ENCODE peak calls at places on chromosome 18, in five cellular contexts. E, S, M, D and A are unnamed samples.

GRCh38 chr18:62863629-62864028 is 148.3 kb downstream of the PHLPP1 start:
- DNase-seq in E (no peak), S (no peak), M (peak), D (peak), A (no peak)

GRCh38 chr18:61825386-61825785 is 67.4 kb downstream of the RNF152 start:
- DNase-seq in E (no peak), S (no peak), M (no peak), D (no peak), A (no peak)

GRCh38 chr18:49041677-49042570 is 91.2 kb upstream of the SMAD7 start:
- DNase-seq in E (no peak), S (peak), M (peak), D (no peak), A (no peak)

GRCh38 chr18:72898870-72899840 is 31.4 kb upstream of the NETO1 start:
- DNase-seq in E (no peak), S (no peak), M (no peak), D (no peak), A (no peak)

GRCh38 chr18:31278609-31279071 is 39.3 kb upstream of the DSG1 start:
- DNase-seq in E (no peak), S (no peak), M (no peak), D (no peak), A (no peak)

GRCh38 chr18:79924814-79925655 is 26.4 kb downstream of the SLC66A2 start:
- DNase-seq in E (peak), S (no peak), M (no peak), D (no peak), A (no peak)

GRCh38 chr18:63271881-63272299 is 47.7 kb downstream of the BCL2 start:
- DNase-seq in E (no peak), S (no peak), M (no peak), D (no peak), A (no peak)

GRCh38 chr18:46397174-46397573 is 259.8 kb downstream of the LOXHD1 start:
- DNase-seq in E (no peak), S (no peak), M (no peak), D (no peak), A (no peak)

GRCh38 chr18:13107074-13107473 is 111.5 kb upstream of the LDLRAD4 start:
- DNase-seq in E (no peak), S (no peak), M (no peak), D (no peak), A (no peak)

GRCh38 chr18:72460210-72460680 is 83.9 kb downstream of the CBLN2 start:
- DNase-seq in E (no peak), S (no peak), M (no peak), D (no peak), A (no peak)

GRCh38 chr18:63378919-63379638 is 12.1 kb upstream of the KDSR start:
- DNase-seq in E (no peak), S (no peak), M (peak), D (no peak), A (no peak)

GRCh38 chr18:48852292-48852691 is 98.5 kb downstream of the SMAD7 start:
- DNase-seq in E (no peak), S (no peak), M (no peak), D (no peak), A (no peak)

GRCh38 chr18:13231151-13231550 is 12.6 kb downstream of the LDLRAD4 start:
- DNase-seq in E (no peak), S (no peak), M (no peak), D (no peak), A (no peak)

GRCh38 chr18:50410894-50411293 is 36.0 kb downstream of the SKA1 start:
- DNase-seq in E (no peak), S (no peak), M (no peak), D (no peak), A (no peak)

GRCh38 chr18:13141209-13141608 is 77.4 kb upstream of the LDLRAD4 start:
- DNase-seq in E (no peak), S (no peak), M (no peak), D (no peak), A (no peak)

GRCh38 chr18:22032392-22032961 is 136.9 kb upstream of the GATA6 start:
- DNase-seq in E (no peak), S (peak), M (peak), D (peak), A (peak)

GRCh38 chr18:52953435-52953834 is 613.4 kb downstream of the DCC start:
- DNase-seq in E (no peak), S (no peak), M (no peak), D (no peak), A (no peak)

GRCh38 chr18:61612517-61612916 is 279.3 kb downstream of the CDH20 start:
- DNase-seq in E (no peak), S (no peak), M (no peak), D (no peak), A (no peak)

GRCh38 chr18:67266591-67267237 is 249.8 kb downstream of the DSEL start:
- DNase-seq in E (no peak), S (no peak), M (no peak), D (no peak), A (no peak)

GRCh38 chr18:50675043-50675442 is 115.2 kb downstream of the MAPK4 start:
- DNase-seq in E (no peak), S (no peak), M (no peak), D (no peak), A (no peak)

GRCh38 chr18:67290421-67290820 is 226.1 kb downstream of the DSEL start:
- DNase-seq in E (no peak), S (no peak), M (no peak), D (no peak), A (no peak)

GRCh38 chr18:42883177-42883576 is 232.3 kb downstream of the RIT2 start:
- DNase-seq in E (no peak), S (no peak), M (no peak), D (no peak), A (no peak)

GRCh38 chr18:13246591-13246990 is 28.0 kb downstream of the LDLRAD4 start:
- DNase-seq in E (peak), S (no peak), M (no peak), D (no peak), A (no peak)

GRCh38 chr18:48153641-48154481 is 223.4 kb upstream of the SMAD2 start:
- DNase-seq in E (no peak), S (no peak), M (no peak), D (no peak), A (no peak)

GRCh38 chr18:52220062-52220591 is 119.9 kb upstream of the DCC start:
- DNase-seq in E (no peak), S (no peak), M (peak), D (no peak), A (no peak)

GRCh38 chr18:47987456-47987735 is 56.9 kb upstream of the SMAD2 start:
- DNase-seq in E (no peak), S (no peak), M (no peak), D (no peak), A (no peak)

GRCh38 chr18:31041346-31042067 is 1.0 kb downstream of the DSC3 start:
- DNase-seq in E (peak), S (peak), M (no peak), D (no peak), A (no peak)

GRCh38 chr18:59264651-59265245 is 8.5 kb downstream of the RAX start:
- DNase-seq in E (no peak), S (peak), M (no peak), D (no peak), A (no peak)

GRCh38 chr18:43271593-43272432 is 5.5 kb downstream of the SYT4 start:
- DNase-seq in E (no peak), S (peak), M (peak), D (peak), A (peak)

GRCh38 chr18:63082661-63083531 is 236.7 kb downstream of the BCL2 start:
- DNase-seq in E (no peak), S (no peak), M (no peak), D (no peak), A (no peak)

GRCh38 chr18:3468066-3468705 is 18.2 kb downstream of the TGIF1 start:
- DNase-seq in E (no peak), S (no peak), M (no peak), D (no peak), A (no peak)

GRCh38 chr18:8706981-8707940 is 1.9 kb downstream of the MTCL1 start:
- DNase-seq in E (peak), S (peak), M (no peak), D (peak), A (no peak)

GRCh38 chr18:9454061-9454703 is 21.1 kb upstream of the RALBP1 start:
- DNase-seq in E (no peak), S (no peak), M (no peak), D (no peak), A (no peak)

GRCh38 chr18:29849145-29849544 is 1193.4 kb downstream of the DSC3 start:
- DNase-seq in E (no peak), S (no peak), M (no peak), D (no peak), A (no peak)

GRCh38 chr18:48680871-48681270 is 142.0 kb downstream of the CTIF start:
- DNase-seq in E (peak), S (peak), M (no peak), D (no peak), A (no peak)

DNA sequence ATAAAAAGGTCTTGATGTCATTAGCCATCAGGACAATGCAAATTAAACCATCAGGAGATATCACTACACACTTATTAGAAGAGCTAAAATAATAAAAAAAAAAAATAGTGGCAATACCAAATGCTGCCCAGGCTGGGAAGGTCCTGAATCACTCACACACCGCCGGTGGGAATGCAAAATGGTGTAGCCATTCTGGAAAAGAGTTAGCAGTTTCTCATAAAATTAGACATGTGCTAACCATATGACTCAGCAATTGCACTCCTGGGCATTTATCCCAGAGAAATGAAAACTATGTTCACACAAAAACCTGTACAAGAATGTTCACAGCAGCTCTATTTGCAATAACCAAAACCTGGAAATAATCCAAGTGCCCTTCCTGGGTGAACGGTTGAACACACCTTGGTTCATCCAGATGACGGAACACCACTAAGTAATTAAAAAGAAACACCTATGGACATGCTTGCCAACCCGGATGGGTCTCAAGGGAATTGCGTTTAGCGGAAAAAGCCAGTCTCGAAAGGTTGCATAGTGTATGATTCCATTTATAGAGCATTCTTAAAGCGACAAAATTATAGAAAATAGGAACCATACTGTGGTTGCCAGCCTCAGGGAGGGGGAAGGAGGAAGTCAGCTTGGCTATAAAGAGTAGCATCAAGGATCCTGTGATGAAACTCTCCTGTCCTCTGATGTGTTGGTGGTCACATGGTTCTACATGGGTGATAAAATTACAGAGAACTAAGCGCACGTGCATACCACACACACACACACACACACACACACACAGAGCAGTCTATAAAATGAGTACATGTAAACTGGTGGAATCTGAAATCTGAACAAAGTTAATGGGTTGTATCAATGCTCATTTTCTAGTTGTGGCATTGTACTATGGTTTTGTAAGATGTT is 4.6 kb downstream of the MBP start:
- DNase-seq in E (no peak), S (no peak), M (peak), D (peak), A (peak)
- H3K4me3 ChIP-seq in E (peak), S (no peak), M (peak), D (no peak), A (peak)

DNA sequence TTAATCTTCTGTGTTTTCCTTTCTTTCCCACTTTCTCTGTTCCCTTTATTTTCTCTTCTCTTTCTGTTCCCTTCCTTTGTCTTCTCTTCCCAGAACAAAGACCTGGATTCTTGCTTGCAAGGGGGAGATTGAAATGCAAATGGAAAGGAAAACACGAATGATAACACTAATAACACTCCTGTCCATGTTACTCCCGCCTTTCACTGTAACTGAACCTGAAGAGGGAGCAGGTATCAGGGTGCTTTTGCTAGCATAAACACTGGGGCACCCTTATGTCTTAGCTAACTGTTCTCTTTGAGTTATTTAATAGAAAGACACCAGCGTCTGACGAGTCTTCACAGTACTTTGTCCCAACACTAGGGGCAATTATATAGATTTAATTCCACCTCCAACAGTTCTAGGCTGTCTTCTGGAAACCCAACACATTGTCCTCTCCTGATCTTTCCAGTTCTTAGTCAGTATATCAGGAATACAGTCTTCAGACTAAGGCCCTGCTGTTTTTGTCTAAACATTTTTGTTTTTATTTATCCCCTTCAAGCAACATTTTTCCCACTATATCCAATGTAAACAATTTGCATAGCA is 99.2 kb downstream of the PTPRM start:
- DNase-seq in E (no peak), S (peak), M (no peak), D (no peak), A (no peak)
- H3K4me3 ChIP-seq in E (no peak), S (no peak), M (no peak), D (no peak), A (no peak)

GRCh38 chr18:23377669-23378469 is 75.2 kb upstream of the RIOK3 start:
- DNase-seq in E (no peak), S (no peak), M (peak), D (peak), A (peak)

GRCh38 chr18:23378470-23378764 is 74.7 kb upstream of the RIOK3 start:
- DNase-seq in E (no peak), S (no peak), M (no peak), D (no peak), A (no peak)

GRCh38 chr18:23369231-23369630 is 83.9 kb upstream of the RIOK3 start:
- DNase-seq in E (no peak), S (peak), M (no peak), D (no peak), A (no peak)

DNA sequence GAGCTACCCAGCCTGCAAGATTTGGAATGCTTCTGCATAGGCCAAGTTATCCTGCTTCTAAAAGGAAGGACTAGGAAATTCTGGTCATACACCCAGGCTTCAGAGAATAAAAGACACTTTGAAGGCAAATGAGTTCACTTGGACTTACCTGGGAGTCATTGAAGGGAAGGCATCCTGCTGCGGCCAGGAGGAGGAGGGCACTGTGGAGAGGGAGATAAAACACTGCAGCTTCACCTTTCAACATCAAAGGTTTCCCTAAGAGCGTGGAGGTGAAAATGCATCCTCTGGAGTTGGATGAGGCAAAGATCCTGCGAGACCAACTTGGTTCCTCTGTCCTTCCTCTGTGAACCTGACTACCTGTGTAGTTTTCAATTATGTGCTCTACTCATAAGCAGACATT is 79.5 kb upstream of the RIOK3 start:
- DNase-seq in E (no peak), S (no peak), M (no peak), D (no peak), A (no peak)
- H3K4me3 ChIP-seq in E (no peak), S (no peak), M (no peak), D (no peak), A (no peak)

DNA sequence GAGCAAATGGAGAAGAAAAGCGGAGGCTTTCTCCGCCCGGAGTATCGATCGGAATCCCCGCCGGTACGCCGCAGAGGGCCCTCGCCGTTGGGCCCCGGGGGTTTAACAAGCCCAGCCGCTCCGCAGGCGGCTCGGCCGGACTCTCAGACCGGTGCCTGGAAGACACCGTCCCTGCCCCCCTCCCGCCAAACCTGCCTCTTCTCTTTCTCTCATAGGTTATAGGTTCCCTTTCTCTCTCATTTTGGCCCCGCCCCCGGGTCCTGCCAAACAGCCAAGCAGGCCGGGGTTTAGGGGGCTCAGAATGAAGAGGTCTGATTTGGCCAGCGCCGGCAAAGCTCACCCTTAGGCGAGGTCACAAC is 4.4 kb downstream of the ONECUT2 start:
- DNase-seq in E (no peak), S (peak), M (no peak), D (no peak), A (no peak)
- H3K4me3 ChIP-seq in E (no peak), S (peak), M (no peak), D (no peak), A (no peak)

GRCh38 chr18:78595924-78596573 is 383.6 kb upstream of the SALL3 start:
- DNase-seq in E (no peak), S (no peak), M (no peak), D (no peak), A (no peak)
- H3K4me3 ChIP-seq in E (no peak), S (no peak), M (no peak), D (no peak), A (no peak)

GRCh38 chr18:75216212-75216925 is 5.8 kb downstream of the TSHZ1 start:
- DNase-seq in E (no peak), S (no peak), M (no peak), D (no peak), A (no peak)
- H3K4me3 ChIP-seq in E (no peak), S (no peak), M (no peak), D (peak), A (no peak)